ENCODE peak calls at places on chromosome 21, in six cellular contexts. One of them, this sample, is unnamed.

GRCh38 chr21:35859677-35860076 is 200.6 kb downstream of the SETD4 start:
- DNase-seq in MM.1S: no peak
- DNase-seq in keratinocyte: no peak
- DNase-seq in mammary epithelial cell: no peak
- DNase-seq in HCT116: no peak
- DNase-seq in neuronal stem cell: no peak
- DNase-seq in this sample: no peak

GRCh38 chr21:45590726-45591618 is 48.7 kb upstream of the SLC19A1 start:
- DNase-seq in MM.1S: no peak
- DNase-seq in keratinocyte: no peak
- DNase-seq in mammary epithelial cell: peak
- DNase-seq in HCT116: no peak
- DNase-seq in neuronal stem cell: no peak
- DNase-seq in this sample: no peak

GRCh38 chr21:45283611-45284455 is 3.9 kb downstream of the POFUT2 start:
- DNase-seq in MM.1S: no peak
- DNase-seq in keratinocyte: no peak
- DNase-seq in mammary epithelial cell: no peak
- DNase-seq in HCT116: no peak
- DNase-seq in neuronal stem cell: no peak
- DNase-seq in this sample: no peak

GRCh38 chr21:14677639-14678179 is 131.6 kb upstream of the SAMSN1 start:
- DNase-seq in MM.1S: no peak
- DNase-seq in keratinocyte: no peak
- DNase-seq in mammary epithelial cell: no peak
- DNase-seq in HCT116: no peak
- DNase-seq in neuronal stem cell: no peak
- DNase-seq in this sample: no peak

GRCh38 chr21:34669149-34669879 is 520 bp downstream of the CLIC6 start:
- DNase-seq in MM.1S: no peak
- DNase-seq in keratinocyte: no peak
- DNase-seq in mammary epithelial cell: no peak
- DNase-seq in HCT116: no peak
- DNase-seq in neuronal stem cell: peak
- DNase-seq in this sample: no peak

GRCh38 chr21:33236013-33236686 is 6.4 kb downstream of the IFNAR2 start:
- DNase-seq in MM.1S: no peak
- DNase-seq in keratinocyte: no peak
- DNase-seq in mammary epithelial cell: no peak
- DNase-seq in HCT116: no peak
- DNase-seq in neuronal stem cell: no peak
- DNase-seq in this sample: no peak

GRCh38 chr21:41138711-41139110 is 29.2 kb upstream of the BACE2 start:
- DNase-seq in MM.1S: no peak
- DNase-seq in keratinocyte: no peak
- DNase-seq in mammary epithelial cell: no peak
- DNase-seq in HCT116: no peak
- DNase-seq in neuronal stem cell: no peak
- DNase-seq in this sample: no peak

GRCh38 chr21:26881504-26882228 is 36.5 kb upstream of the ADAMTS1 start:
- DNase-seq in MM.1S: no peak
- DNase-seq in keratinocyte: no peak
- DNase-seq in mammary epithelial cell: no peak
- DNase-seq in HCT116: no peak
- DNase-seq in neuronal stem cell: peak
- DNase-seq in this sample: peak

GRCh38 chr21:45438391-45439145 is 33.6 kb downstream of the COL18A1 start:
- DNase-seq in MM.1S: no peak
- DNase-seq in keratinocyte: no peak
- DNase-seq in mammary epithelial cell: no peak
- DNase-seq in HCT116: no peak
- DNase-seq in neuronal stem cell: no peak
- DNase-seq in this sample: no peak

GRCh38 chr21:25626752-25627151 is 12.3 kb upstream of the JAM2 start:
- DNase-seq in MM.1S: no peak
- DNase-seq in keratinocyte: no peak
- DNase-seq in mammary epithelial cell: no peak
- DNase-seq in HCT116: no peak
- DNase-seq in neuronal stem cell: no peak
- DNase-seq in this sample: no peak

GRCh38 chr21:41162111-41162510 is 5.8 kb upstream of the BACE2 start:
- DNase-seq in MM.1S: no peak
- DNase-seq in keratinocyte: no peak
- DNase-seq in mammary epithelial cell: no peak
- DNase-seq in HCT116: no peak
- DNase-seq in neuronal stem cell: no peak
- DNase-seq in this sample: no peak

DNA sequence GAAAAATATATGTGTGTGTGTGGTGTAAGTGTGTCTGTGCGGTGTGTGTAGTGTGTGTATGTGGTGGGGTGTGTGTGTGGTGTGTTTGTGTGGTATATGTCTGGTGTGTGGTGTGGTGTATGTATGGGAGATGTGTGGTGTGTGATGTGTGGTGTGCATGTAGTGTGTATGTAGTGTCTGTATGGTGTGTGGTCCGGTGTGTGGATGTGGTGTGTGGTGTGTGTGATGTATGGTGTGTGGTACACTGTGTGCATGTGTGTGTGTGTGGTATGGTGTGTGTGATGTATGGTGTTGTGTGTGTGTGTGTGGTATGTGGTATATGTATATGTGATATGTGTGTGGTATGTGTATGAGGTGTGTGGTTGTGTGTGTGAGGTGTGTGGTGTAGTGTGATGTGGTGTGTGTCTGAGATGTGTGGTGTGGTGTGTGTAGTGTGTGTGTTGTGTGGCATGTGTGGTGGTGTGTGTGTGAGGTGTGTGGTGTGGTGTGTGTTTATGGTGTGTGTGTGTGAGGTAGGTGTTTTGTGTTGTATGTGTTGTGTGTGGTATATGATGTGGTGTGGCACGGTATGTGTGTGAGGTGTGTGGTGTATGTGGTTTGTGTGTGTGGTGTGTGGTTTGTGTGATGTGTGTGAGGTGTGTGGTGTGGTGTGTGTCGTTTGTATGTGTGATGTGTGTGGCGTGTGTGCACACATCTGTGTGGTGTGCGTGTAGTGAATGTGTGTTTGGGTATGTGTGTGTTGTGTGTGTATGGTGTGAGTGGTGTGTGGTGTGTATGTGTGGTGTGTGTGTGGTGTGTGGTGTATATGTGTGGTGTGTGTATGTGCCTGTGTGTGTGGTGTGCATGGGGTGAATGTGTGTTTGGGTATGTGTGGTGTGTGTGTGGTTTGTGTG is 35.3 kb upstream of the ABCG1 start:
- DNase-seq in MM.1S: no peak
- DNase-seq in keratinocyte: no peak
- DNase-seq in mammary epithelial cell: no peak
- DNase-seq in HCT116: no peak
- DNase-seq in neuronal stem cell: no peak
- DNase-seq in this sample: no peak
- H2AFZ ChIP-seq in MM.1S: no peak
- H2AFZ ChIP-seq in keratinocyte: no peak
- H2AFZ ChIP-seq in mammary epithelial cell: no peak
- H2AFZ ChIP-seq in HCT116: no peak
- H2AFZ ChIP-seq in neuronal stem cell: no peak
- H2AFZ ChIP-seq in this sample: no peak

GRCh38 chr21:38505654-38506523 is 7.6 kb upstream of the ERG start:
- DNase-seq in MM.1S: peak
- DNase-seq in keratinocyte: no peak
- DNase-seq in mammary epithelial cell: peak
- DNase-seq in HCT116: peak
- DNase-seq in neuronal stem cell: peak
- DNase-seq in this sample: peak

GRCh38 chr21:38506606-38507331 is 8.5 kb upstream of the ERG start:
- DNase-seq in MM.1S: no peak
- DNase-seq in keratinocyte: no peak
- DNase-seq in mammary epithelial cell: no peak
- DNase-seq in HCT116: no peak
- DNase-seq in neuronal stem cell: no peak
- DNase-seq in this sample: no peak

GRCh38 chr21:38500073-38500472 is 1.8 kb upstream of the ERG start:
- DNase-seq in MM.1S: no peak
- DNase-seq in keratinocyte: no peak
- DNase-seq in mammary epithelial cell: no peak
- DNase-seq in HCT116: no peak
- DNase-seq in neuronal stem cell: no peak
- DNase-seq in this sample: no peak

GRCh38 chr21:38504056-38504455 is 5.8 kb upstream of the ERG start:
- DNase-seq in MM.1S: no peak
- DNase-seq in keratinocyte: no peak
- DNase-seq in mammary epithelial cell: no peak
- DNase-seq in HCT116: no peak
- DNase-seq in neuronal stem cell: no peak
- DNase-seq in this sample: peak

DNA sequence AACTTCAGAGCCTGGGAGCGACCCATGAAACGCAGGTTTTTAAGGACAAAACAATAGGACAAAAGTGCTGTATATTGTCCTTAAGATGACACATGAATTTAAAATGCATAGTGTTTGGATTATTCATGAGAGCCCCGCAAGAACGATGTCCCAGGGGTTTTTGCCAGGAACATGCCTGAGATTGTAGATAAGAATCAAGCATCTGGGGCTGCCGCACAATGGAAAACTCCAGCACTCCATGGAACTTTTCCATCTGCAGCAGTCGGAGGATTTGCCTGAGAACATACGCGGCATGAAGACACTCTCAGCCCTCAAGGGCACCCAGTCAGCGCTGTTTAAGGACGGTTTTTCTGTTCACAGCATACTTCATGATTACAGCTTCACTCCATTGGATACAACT is 5.3 kb upstream of the ERG start:
- DNase-seq in MM.1S: no peak
- DNase-seq in keratinocyte: no peak
- DNase-seq in mammary epithelial cell: peak
- DNase-seq in HCT116: no peak
- DNase-seq in neuronal stem cell: no peak
- DNase-seq in this sample: peak
- H2AFZ ChIP-seq in MM.1S: no peak
- H2AFZ ChIP-seq in keratinocyte: peak
- H2AFZ ChIP-seq in mammary epithelial cell: peak
- H2AFZ ChIP-seq in HCT116: no peak
- H2AFZ ChIP-seq in neuronal stem cell: peak
- H2AFZ ChIP-seq in this sample: no peak

GRCh38 chr21:37208741-37209225 is 58.4 kb downstream of the VPS26C start:
- DNase-seq in MM.1S: no peak
- DNase-seq in keratinocyte: no peak
- DNase-seq in mammary epithelial cell: no peak
- DNase-seq in HCT116: no peak
- DNase-seq in neuronal stem cell: no peak
- DNase-seq in this sample: no peak

GRCh38 chr21:37208056-37208705 is 59.0 kb downstream of the VPS26C start:
- DNase-seq in MM.1S: peak
- DNase-seq in keratinocyte: no peak
- DNase-seq in mammary epithelial cell: no peak
- DNase-seq in HCT116: no peak
- DNase-seq in neuronal stem cell: no peak
- DNase-seq in this sample: no peak

GRCh38 chr21:37206531-37206930 is 60.6 kb downstream of the VPS26C start:
- DNase-seq in MM.1S: no peak
- DNase-seq in keratinocyte: no peak
- DNase-seq in mammary epithelial cell: peak
- DNase-seq in HCT116: no peak
- DNase-seq in neuronal stem cell: no peak
- DNase-seq in this sample: no peak

GRCh38 chr21:37210017-37210593 is 57.0 kb downstream of the VPS26C start:
- DNase-seq in MM.1S: no peak
- DNase-seq in keratinocyte: no peak
- DNase-seq in mammary epithelial cell: no peak
- DNase-seq in HCT116: no peak
- DNase-seq in neuronal stem cell: no peak
- DNase-seq in this sample: no peak

GRCh38 chr21:37207441-37208009 is 59.6 kb downstream of the VPS26C start:
- DNase-seq in MM.1S: peak
- DNase-seq in keratinocyte: no peak
- DNase-seq in mammary epithelial cell: peak
- DNase-seq in HCT116: peak
- DNase-seq in neuronal stem cell: no peak
- DNase-seq in this sample: peak
- H2AFZ ChIP-seq in MM.1S: peak
- H2AFZ ChIP-seq in keratinocyte: no peak
- H2AFZ ChIP-seq in mammary epithelial cell: peak
- H2AFZ ChIP-seq in HCT116: no peak
- H2AFZ ChIP-seq in neuronal stem cell: no peak
- H2AFZ ChIP-seq in this sample: no peak

GRCh38 chr21:43337901-43338655 is 88.9 kb downstream of the SIK1 start:
- DNase-seq in MM.1S: peak
- DNase-seq in keratinocyte: no peak
- DNase-seq in mammary epithelial cell: no peak
- DNase-seq in HCT116: no peak
- DNase-seq in neuronal stem cell: no peak
- DNase-seq in this sample: no peak

GRCh38 chr21:43339668-43340067 is 87.3 kb downstream of the SIK1 start:
- DNase-seq in MM.1S: no peak
- DNase-seq in keratinocyte: no peak
- DNase-seq in mammary epithelial cell: no peak
- DNase-seq in HCT116: no peak
- DNase-seq in neuronal stem cell: no peak
- DNase-seq in this sample: no peak

GRCh38 chr21:43341349-43342163 is 85.4 kb downstream of the SIK1 start:
- DNase-seq in MM.1S: no peak
- DNase-seq in keratinocyte: no peak
- DNase-seq in mammary epithelial cell: no peak
- DNase-seq in HCT116: no peak
- DNase-seq in neuronal stem cell: no peak
- DNase-seq in this sample: peak

GRCh38 chr21:43340491-43341348 is 86.2 kb downstream of the SIK1 start:
- DNase-seq in MM.1S: no peak
- DNase-seq in keratinocyte: peak
- DNase-seq in mammary epithelial cell: peak
- DNase-seq in HCT116: peak
- DNase-seq in neuronal stem cell: no peak
- DNase-seq in this sample: peak

GRCh38 chr21:43338951-43339350 is 88.0 kb downstream of the SIK1 start:
- DNase-seq in MM.1S: no peak
- DNase-seq in keratinocyte: no peak
- DNase-seq in mammary epithelial cell: no peak
- DNase-seq in HCT116: no peak
- DNase-seq in neuronal stem cell: no peak
- DNase-seq in this sample: no peak
- H2AFZ ChIP-seq in MM.1S: no peak
- H2AFZ ChIP-seq in keratinocyte: no peak
- H2AFZ ChIP-seq in mammary epithelial cell: no peak
- H2AFZ ChIP-seq in HCT116: no peak
- H2AFZ ChIP-seq in neuronal stem cell: no peak
- H2AFZ ChIP-seq in this sample: no peak